ENCODE peak calls at places on chromosomes 1 and 21, in ten cellular contexts. O is brain microvascular endothelial cell, F is cardiac muscle cell, J is mesendoderm, Q is neuronal stem cell, H is BE2C, K is PC-3, R is H1, N is spleen, Z is aorta. L is an unnamed sample. For H3K36me3, the result is how much of the 10 kb centered on the place peaks cover.

GRCh38 chr21:44375686-44376320 is 22.4 kb downstream of the TRPM2 start:
- DNase-seq in O (no peak), F (no peak), J (no peak), Q (no peak), H (no peak), K (no peak), R (no peak), N (no peak), Z (peak), L (no peak)

GRCh38 chr1:61083014-61083798 is 845 bp downstream of the NFIA start:
- DNase-seq in O (no peak), F (peak), J (no peak), Q (no peak), H (peak), K (peak), R (no peak), N (peak), Z (no peak), L (no peak)

GRCh38 chr1:156926175-156926574 is 5.7 kb downstream of the LRRC71 start:
- DNase-seq in O (peak), F (peak), J (peak), Q (no peak), H (peak), K (peak), R (no peak), N (no peak), Z (peak), L (peak)

GRCh38 chr1:59173721-59174120 is 123.2 kb upstream of the FGGY start:
- DNase-seq in O (peak), F (no peak), J (no peak), Q (no peak), H (no peak), K (peak), R (no peak), N (no peak), Z (no peak), L (peak)

GRCh38 chr1:103220503-103221095 is 112.3 kb upstream of the COL11A1 start:
- DNase-seq in O (peak), F (no peak), J (no peak), Q (no peak), H (no peak), K (no peak), R (no peak), N (no peak), Z (no peak), L (no peak)

GRCh38 chr1:30851286-30851685 is 57.3 kb downstream of the SDC3 start:
- DNase-seq in O (no peak), F (no peak), J (no peak), Q (no peak), H (no peak), K (no peak), R (no peak), N (no peak), Z (no peak), L (no peak)

GRCh38 chr1:67840449-67840848 is 7.2 kb upstream of the GNG12 start:
- DNase-seq in O (peak), F (no peak), J (peak), Q (no peak), H (no peak), K (peak), R (no peak), N (no peak), Z (no peak), L (peak)

GRCh38 chr1:234163267-234163919 is 209.9 kb upstream of the COA6 start:
- DNase-seq in O (no peak), F (no peak), J (peak), Q (no peak), H (no peak), K (peak), R (no peak), N (no peak), Z (no peak), L (no peak)

GRCh38 chr1:145872421-145872891 is 13.2 kb downstream of the ANKRD35 start:
- DNase-seq in O (no peak), F (no peak), J (peak), Q (no peak), H (no peak), K (no peak), R (no peak), N (peak), Z (peak), L (no peak)

GRCh38 chr1:186659946-186660472 is 20.2 kb downstream of the PTGS2 start:
- DNase-seq in O (no peak), F (no peak), J (no peak), Q (no peak), H (no peak), K (no peak), R (no peak), N (no peak), Z (no peak), L (no peak)

GRCh38 chr1:78044796-78045599 is 768 bp upstream of the GIPC2 start:
- DNase-seq in O (no peak), F (no peak), J (no peak), Q (no peak), H (no peak), K (no peak), R (no peak), N (no peak), Z (no peak), L (no peak)

GRCh38 chr1:115052454-115053083 is 22.9 kb downstream of the TSHB start:
- DNase-seq in O (peak), F (peak), J (peak), Q (peak), H (peak), K (peak), R (no peak), N (no peak), Z (peak), L (peak)

GRCh38 chr1:192654607-192655389 is 18.9 kb downstream of the RGS13 start:
- DNase-seq in O (peak), F (no peak), J (no peak), Q (no peak), H (peak), K (peak), R (no peak), N (no peak), Z (no peak), L (peak)

GRCh38 chr1:203296456-203297073 is 8.8 kb upstream of the BTG2 start:
- DNase-seq in O (no peak), F (no peak), J (no peak), Q (no peak), H (no peak), K (no peak), R (no peak), N (no peak), Z (no peak), L (no peak)

GRCh38 chr1:112429749-112430148 is 33.7 kb downstream of the CTTNBP2NL start:
- DNase-seq in O (no peak), F (no peak), J (no peak), Q (no peak), H (no peak), K (no peak), R (no peak), N (no peak), Z (no peak), L (no peak)

GRCh38 chr1:113226118-113226517 is 153.1 kb downstream of the LRIG2 start:
- DNase-seq in O (no peak), F (no peak), J (no peak), Q (no peak), H (no peak), K (no peak), R (no peak), N (no peak), Z (peak), L (no peak)

GRCh38 chr1:219374636-219375035 is 201.0 kb downstream of the LYPLAL1 start:
- DNase-seq in O (no peak), F (no peak), J (no peak), Q (no peak), H (no peak), K (no peak), R (no peak), N (no peak), Z (no peak), L (no peak)

GRCh38 chr1:119531606-119532323 is 24.8 kb downstream of the HSD3B1 start:
- DNase-seq in O (no peak), F (no peak), J (no peak), Q (no peak), H (no peak), K (peak), R (no peak), N (no peak), Z (no peak), L (no peak)

GRCh38 chr1:26677306-26678115 is 18.3 kb upstream of the ARID1A start:
- DNase-seq in O (peak), F (peak), J (peak), Q (no peak), H (peak), K (peak), R (no peak), N (peak), Z (peak), L (peak)

DNA sequence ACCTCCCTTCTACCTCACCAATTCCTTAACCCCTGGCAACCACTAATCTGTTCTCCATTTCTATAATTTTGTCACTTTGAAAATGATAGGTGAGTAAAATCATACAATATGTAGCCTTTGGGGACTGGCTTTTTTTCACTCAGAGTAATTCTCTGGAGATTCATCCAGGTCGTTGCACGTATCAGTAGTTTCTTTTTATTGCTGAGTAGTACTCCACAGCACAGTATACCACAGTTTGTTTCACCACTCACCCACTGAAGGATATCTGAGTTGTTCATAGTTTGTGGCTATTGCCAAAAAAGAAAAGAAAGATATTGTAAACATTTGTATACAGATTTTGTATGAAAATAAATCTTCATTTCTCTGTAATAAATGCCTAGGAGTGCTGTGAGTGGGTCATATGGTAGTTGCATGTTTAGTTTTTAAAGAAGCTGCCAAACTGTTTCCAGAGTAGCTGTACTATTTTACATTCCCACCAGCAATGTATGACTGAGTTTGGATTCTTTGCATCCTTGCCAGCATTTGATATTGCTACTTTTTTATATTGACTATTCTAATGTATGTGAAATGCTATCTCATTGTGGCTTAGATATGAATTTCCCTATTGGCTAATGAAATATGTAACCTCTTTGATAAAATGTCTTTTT is 3.7 kb downstream of the CHD1L start:
- DNase-seq in O (no peak), F (no peak), J (no peak), Q (no peak), H (no peak), K (no peak), R (no peak), N (no peak), Z (no peak), L (no peak)
- H3K36me3 ChIP-seq in O (under half), F (under half), J (under half), Q (under half), H (under half), K (under half), R (under half), N (under half), Z (under half), L (under half)

DNA sequence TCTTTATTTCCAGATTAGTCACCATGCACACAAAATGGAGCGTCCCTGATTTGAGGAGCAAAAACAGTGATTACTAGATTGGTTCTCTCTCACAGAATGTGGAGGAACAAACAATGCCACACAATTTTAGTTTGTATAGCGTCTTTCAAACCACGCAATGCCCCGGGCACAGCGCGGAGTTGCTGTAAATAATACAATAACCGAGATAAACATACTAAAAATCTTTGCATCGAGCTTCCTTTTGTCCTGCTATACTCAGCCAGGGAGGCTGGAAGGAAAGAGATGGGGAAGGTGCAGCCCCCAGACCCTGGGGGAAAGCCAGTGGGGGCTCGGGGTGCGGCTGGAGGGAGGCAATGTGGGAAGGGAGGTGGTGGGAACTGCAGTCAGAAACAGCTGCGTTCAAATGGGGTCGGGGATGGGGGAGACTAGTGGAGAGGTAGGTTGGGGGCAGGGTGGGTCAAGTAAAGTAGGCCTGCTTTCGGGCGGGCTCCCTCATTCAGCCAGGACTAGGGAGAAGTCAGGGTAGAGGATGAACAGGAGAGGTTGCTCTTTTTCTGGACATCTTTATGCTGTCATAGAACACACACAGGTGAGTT is 366.3 kb downstream of the RPS6KC1 start:
- DNase-seq in O (no peak), F (no peak), J (no peak), Q (no peak), H (no peak), K (no peak), R (no peak), N (no peak), Z (no peak), L (no peak)
- H3K36me3 ChIP-seq in O (under half), F (under half), J (under half), Q (under half), H (under half), K (under half), R (under half), N (under half), Z (under half), L (under half)

GRCh38 chr1:44293761-44294315 is 61.2 kb downstream of the ERI3 start:
- DNase-seq in O (no peak), F (no peak), J (no peak), Q (no peak), H (peak), K (no peak), R (no peak), N (no peak), Z (no peak), L (no peak)
- H3K36me3 ChIP-seq in O (under half), F (under half), J (under half), Q (half or more), H (under half), K (under half), R (under half), N (under half), Z (under half), L (under half)

GRCh38 chr1:111196213-111196612 is 4.2 kb downstream of the DENND2D start:
- DNase-seq in O (no peak), F (no peak), J (no peak), Q (no peak), H (no peak), K (no peak), R (no peak), N (no peak), Z (no peak), L (no peak)
- H3K36me3 ChIP-seq in O (under half), F (under half), J (under half), Q (under half), H (under half), K (under half), R (under half), N (under half), Z (under half), L (under half)